ENCODE peak calls at places on chromosomes 3 and 15, in six cellular contexts. U is memory B cell, I is GM19239, Z is transverse colon, X is foreskin fibroblast, Y is thoracic aorta. B is an unnamed sample.

GRCh38 chr3:101036213-101036618 is 43.0 kb upstream of the ABI3BP start:
- DNase-seq in U (no peak), I (no peak), Z (no peak), X (peak; percentile 95), Y (no peak), B (no peak)

GRCh38 chr15:73387507-73388255 is 18.9 kb upstream of the HCN4 start:
- DNase-seq in U (no peak), I (no peak), Z (no peak), X (peak; percentile 60), Y (no peak), B (no peak)

GRCh38 chr3:194058189-194058571 is 77.8 kb upstream of the HES1 start:
- DNase-seq in U (peak; percentile 28), I (peak; percentile 35), Z (peak; percentile 62), X (peak; percentile 39), Y (no peak), B (peak; percentile 43)

GRCh38 chr15:40069178-40070165 is 30.5 kb upstream of the SRP14 start:
- DNase-seq in U (no peak), I (no peak), Z (peak; percentile 95), X (peak; percentile 82), Y (peak; percentile 80), B (peak; percentile 98)

GRCh38 chr15:23687143-23687470 is at the start of gene NDN:
- DNase-seq in U (no peak), I (no peak), Z (peak; percentile 41), X (peak; percentile 68), Y (no peak), B (peak; percentile 33)

GRCh38 chr3:132606085-132606484 is 9.0 kb downstream of the ACKR4 start:
- DNase-seq in U (no peak), I (no peak), Z (no peak), X (peak; percentile 67), Y (no peak), B (no peak)

GRCh38 chr3:27456554-27456953 is 27.6 kb downstream of the SLC4A7 start:
- DNase-seq in U (no peak), I (no peak), Z (no peak), X (no peak), Y (no peak), B (no peak)

GRCh38 chr3:16916840-16917239 is 32.1 kb downstream of the PLCL2 start:
- DNase-seq in U (no peak), I (no peak), Z (no peak), X (no peak), Y (no peak), B (no peak)

GRCh38 chr3:153458881-153459280 is 296.9 kb downstream of the RAP2B start:
- DNase-seq in U (no peak), I (no peak), Z (no peak), X (no peak), Y (no peak), B (no peak)

GRCh38 chr15:75663931-75664421 is 16.3 kb downstream of the SNX33 start:
- DNase-seq in U (no peak), I (no peak), Z (peak; percentile 67), X (no peak), Y (no peak), B (no peak)

GRCh38 chr3:194874783-194875182 is 189.1 kb downstream of the FAM43A start:
- DNase-seq in U (no peak), I (no peak), Z (no peak), X (no peak), Y (no peak), B (no peak)

GRCh38 chr3:127197300-127198150 is 4.6 kb downstream of the PRR23E start:
- DNase-seq in U (no peak), I (no peak), Z (no peak), X (no peak), Y (no peak), B (no peak)

GRCh38 chr3:71684752-71685151 is 40.5 kb downstream of the EIF4E3 start:
- DNase-seq in U (no peak), I (no peak), Z (no peak), X (peak; percentile 87), Y (no peak), B (no peak)

GRCh38 chr3:56975562-56975961 is 84.9 kb upstream of the SPATA12 start:
- DNase-seq in U (no peak), I (no peak), Z (no peak), X (peak; percentile 70), Y (no peak), B (no peak)